ENCODE peak calls at places on chromosomes 6 and 20, in eight cellular contexts. Y, U, N, G, W, F, M and E are unnamed samples.

GRCh38 chr6:161373905-161374451 is 100.1 kb upstream of the AGPAT4 start:
- DNase-seq in Y (peak; percentile 87), U (peak; percentile 51), N (peak; percentile 64), G (peak; percentile 67), W (peak; percentile 35), F (peak; percentile 33), M (peak; percentile 77), E (peak; percentile 72)

GRCh38 chr20:61173966-61174725 is 77.9 kb upstream of the CDH4 start:
- DNase-seq in Y (no peak), U (no peak), N (no peak), G (no peak), W (peak; percentile 37), F (no peak), M (peak; percentile 44), E (no peak)

GRCh38 chr6:31186052-31186734 is 15.7 kb upstream of the POU5F1 start:
- DNase-seq in Y (no peak), U (no peak), N (peak; percentile 88), G (peak; percentile 72), W (no peak), F (no peak), M (no peak), E (peak; percentile 31)

GRCh38 chr6:166017032-166017635 is 150.5 kb downstream of the TBXT start:
- DNase-seq in Y (no peak), U (no peak), N (no peak), G (no peak), W (no peak), F (no peak), M (no peak), E (no peak)

GRCh38 chr6:33905081-33905609 is 101.3 kb upstream of the MLN start:
- DNase-seq in Y (no peak), U (no peak), N (no peak), G (no peak), W (no peak), F (peak; percentile 30), M (no peak), E (no peak)

GRCh38 chr6:30942338-30943060 is 1.7 kb downstream of the MUCL3 start:
- DNase-seq in Y (peak; percentile 98), U (peak; percentile 42), N (peak; percentile 85), G (peak; percentile 90), W (peak; percentile 63), F (no peak), M (peak; percentile 96), E (peak; percentile 81)

GRCh38 chr6:11224966-11225463 is 7.5 kb downstream of the NEDD9 start:
- DNase-seq in Y (no peak), U (no peak), N (no peak), G (no peak), W (no peak), F (no peak), M (no peak), E (no peak)

GRCh38 chr6:43113431-43114260 is 37.5 kb downstream of the PTK7 start:
- DNase-seq in Y (no peak), U (no peak), N (no peak), G (no peak), W (no peak), F (no peak), M (no peak), E (no peak)

GRCh38 chr6:170459451-170459850 is 93.7 kb downstream of the PSMB1 start:
- DNase-seq in Y (no peak), U (no peak), N (peak; percentile 55), G (no peak), W (no peak), F (peak; percentile 15), M (peak; percentile 79), E (no peak)

GRCh38 chr6:135182993-135183531 is 2.0 kb downstream of the MYB start:
- DNase-seq in Y (peak; percentile 68), U (no peak), N (no peak), G (peak; percentile 12), W (no peak), F (peak; percentile 78), M (no peak), E (peak; percentile 53)